ENCODE peak calls at places on chromosomes 6 and 20, in seven cellular contexts. X is astrocyte, Y is mammary epithelial cell, N is trophoblast cell, B is endothelial cell of umbilical vein, K is endodermal cell, E is DND-41. F is an unnamed sample.

GRCh38 chr20:56624786-56625681 is 4.1 kb upstream of the TFAP2C start:
- DNase-seq in X (no peak), Y (no peak), N (no peak), B (no peak), K (peak; percentile 80), E (no peak), F (no peak)

GRCh38 chr6:29663300-29664039 is 6.6 kb downstream of the MOG start:
- DNase-seq in X (no peak), Y (no peak), N (no peak), B (no peak), K (no peak), E (no peak), F (no peak)

GRCh38 chr20:41365785-41366545 is 653 bp downstream of the EMILIN3 start:
- DNase-seq in X (no peak), Y (no peak), N (peak; percentile 18), B (no peak), K (peak; percentile 71), E (no peak), F (no peak)

GRCh38 chr6:157994126-157994795 is 12.6 kb downstream of the SYNJ2 start:
- DNase-seq in X (no peak), Y (no peak), N (peak; percentile 72), B (no peak), K (no peak), E (no peak), F (no peak)

GRCh38 chr20:57205625-57206219 is 60.7 kb downstream of the BMP7 start:
- DNase-seq in X (peak; percentile 91), Y (peak; percentile 97), N (peak; percentile 63), B (no peak), K (no peak), E (no peak), F (no peak)

GRCh38 chr6:15148356-15149058 is 97.4 kb upstream of the JARID2 start:
- DNase-seq in X (peak; percentile 71), Y (peak; percentile 96), N (no peak), B (no peak), K (peak; percentile 60), E (no peak), F (no peak)

GRCh38 chr6:109295109-109295765 is 87.0 kb downstream of the CD164 start:
- DNase-seq in X (no peak), Y (no peak), N (no peak), B (no peak), K (no peak), E (no peak), F (peak; percentile 63)

GRCh38 chr6:108116781-108117426 is 42.4 kb upstream of the OSTM1 start:
- DNase-seq in X (no peak), Y (no peak), N (no peak), B (no peak), K (peak; percentile 66), E (no peak), F (no peak)

GRCh38 chr6:8131265-8131897 is 29.0 kb upstream of the EEF1E1 start:
- DNase-seq in X (peak; percentile 29), Y (peak; percentile 53), N (peak; percentile 90), B (peak; percentile 65), K (peak; percentile 90), E (peak; percentile 42), F (peak; percentile 86)

GRCh38 chr20:37160683-37161082 is 18.4 kb upstream of the RPN2 start:
- DNase-seq in X (no peak), Y (no peak), N (no peak), B (no peak), K (no peak), E (no peak), F (no peak)

GRCh38 chr6:169556758-169557505 is 144.9 kb downstream of the WDR27 start:
- DNase-seq in X (no peak), Y (no peak), N (no peak), B (no peak), K (no peak), E (no peak), F (peak; percentile 78)

GRCh38 chr6:161476711-161477110 is 202.8 kb upstream of the AGPAT4 start:
- DNase-seq in X (peak; percentile 97), Y (peak; percentile 6), N (no peak), B (peak; percentile 16), K (no peak), E (no peak), F (no peak)

GRCh38 chr20:588932-589672 is 21.0 kb downstream of the TCF15 start:
- DNase-seq in X (no peak), Y (no peak), N (no peak), B (no peak), K (peak; percentile 72), E (no peak), F (peak; percentile 70)

GRCh38 chr6:28719275-28719940 is 193.7 kb downstream of the GPX5 start:
- DNase-seq in X (no peak), Y (peak; percentile 63), N (peak; percentile 23), B (peak; percentile 12), K (peak; percentile 86), E (no peak), F (peak; percentile 78)

GRCh38 chr20:48586728-48587127 is 241.1 kb downstream of the PREX1 start:
- DNase-seq in X (no peak), Y (no peak), N (no peak), B (no peak), K (no peak), E (no peak), F (no peak)

GRCh38 chr20:4812216-4812615 is 90.5 kb downstream of the PRND start:
- DNase-seq in X (no peak), Y (no peak), N (no peak), B (no peak), K (no peak), E (no peak), F (peak; percentile 76)

GRCh38 chr6:52503344-52503747 is 73.5 kb downstream of the TRAM2 start:
- DNase-seq in X (no peak), Y (no peak), N (no peak), B (no peak), K (peak; percentile 86), E (no peak), F (peak; percentile 64)

GRCh38 chr6:136076496-136076895 is 173.6 kb downstream of the MTFR2 start:
- DNase-seq in X (peak; percentile 67), Y (no peak), N (peak; percentile 19), B (no peak), K (no peak), E (no peak), F (no peak)

GRCh38 chr6:136084403-136084802 is 165.7 kb downstream of the MTFR2 start:
- DNase-seq in X (peak; percentile 18), Y (no peak), N (peak; percentile 75), B (no peak), K (no peak), E (no peak), F (no peak)

GRCh38 chr6:136077834-136078576 is 172.1 kb downstream of the MTFR2 start:
- DNase-seq in X (peak; percentile 99), Y (peak; percentile 60), N (peak; percentile 66), B (peak; percentile 97), K (no peak), E (no peak), F (no peak)

GRCh38 chr6:136083540-136083939 is 166.6 kb downstream of the MTFR2 start:
- DNase-seq in X (no peak), Y (no peak), N (no peak), B (no peak), K (no peak), E (no peak), F (no peak)

GRCh38 chr6:136079701-136080565 is 170.2 kb downstream of the MTFR2 start:
- DNase-seq in X (no peak), Y (no peak), N (peak; percentile 37), B (peak; percentile 23), K (no peak), E (no peak), F (no peak)
- H3K9ac ChIP-seq in X (no peak overlapping the region), Y (no peak overlapping the region), N (no peak overlapping the region), B (no peak overlapping the region), K (no peak overlapping the region), E (no peak overlapping the region), F (no peak overlapping the region)

GRCh38 chr6:50819906-50820589 is 1.4 kb downstream of the TFAP2B start:
- DNase-seq in X (no peak), Y (peak; percentile 22), N (no peak), B (no peak), K (peak; percentile 82), E (no peak), F (no peak)

GRCh38 chr6:50817638-50817950 is 1.1 kb upstream of the TFAP2B start:
- DNase-seq in X (no peak), Y (no peak), N (no peak), B (no peak), K (no peak), E (no peak), F (no peak)

GRCh38 chr6:50820590-50821234 is 2.0 kb downstream of the TFAP2B start:
- DNase-seq in X (no peak), Y (no peak), N (peak; percentile 92), B (no peak), K (no peak), E (no peak), F (no peak)

GRCh38 chr6:50818673-50819072 is at the start of gene TFAP2B:
- DNase-seq in X (no peak), Y (no peak), N (no peak), B (no peak), K (no peak), E (no peak), F (no peak)

DNA sequence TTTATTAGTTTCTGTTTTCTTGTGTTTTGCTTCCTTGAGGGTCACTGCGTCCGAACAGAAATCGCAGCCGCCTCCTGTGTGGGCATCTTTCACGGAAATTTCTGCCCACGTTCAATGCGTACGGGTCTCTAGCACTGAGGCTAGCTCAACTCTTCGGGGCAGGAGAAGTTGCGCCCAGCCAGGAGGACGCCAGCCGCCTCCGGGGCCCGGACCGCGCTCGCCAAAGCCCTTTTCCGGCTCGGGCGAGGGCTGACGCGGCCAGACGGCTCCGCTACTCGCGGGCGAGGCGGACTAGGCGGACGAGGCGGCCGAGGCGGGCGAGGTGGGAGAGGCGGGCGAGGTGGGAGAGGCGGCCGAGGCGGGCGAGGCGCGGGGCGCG is 845 bp downstream of the TFAP2B start:
- DNase-seq in X (no peak), Y (peak; percentile 19), N (peak; percentile 4), B (no peak), K (no peak), E (no peak), F (no peak)
- H3K4me3 ChIP-seq in X (no peak overlapping the region), Y (no peak overlapping the region), N (peak overlapping the region; percentile 68), B (no peak overlapping the region), K (no peak overlapping the region), E (no peak overlapping the region), F (no peak overlapping the region)

GRCh38 chr6:17013701-17014100 is 88.1 kb upstream of the STMND1 start:
- DNase-seq in X (peak; percentile 90), Y (peak; percentile 50), N (peak; percentile 88), B (peak; percentile 23), K (no peak), E (no peak), F (no peak)
- H3K9ac ChIP-seq in X (peak overlapping the region; percentile 53), Y (no peak overlapping the region), N (no peak overlapping the region), B (no peak overlapping the region), K (no peak overlapping the region), E (no peak overlapping the region), F (no peak overlapping the region)

GRCh38 chr6:116426551-116426950 is 34.6 kb upstream of the CALHM6 start:
- DNase-seq in X (no peak), Y (peak; percentile 92), N (no peak), B (no peak), K (no peak), E (no peak), F (no peak)

GRCh38 chr6:116420341-116420740 is 40.8 kb upstream of the CALHM6 start:
- DNase-seq in X (no peak), Y (no peak), N (peak; percentile 88), B (no peak), K (no peak), E (no peak), F (no peak)

GRCh38 chr6:116424001-116424400 is 37.2 kb upstream of the CALHM6 start:
- DNase-seq in X (no peak), Y (peak; percentile 63), N (no peak), B (no peak), K (no peak), E (no peak), F (no peak)

GRCh38 chr6:116419069-116419468 is 42.1 kb upstream of the CALHM6 start:
- DNase-seq in X (no peak), Y (peak; percentile 53), N (peak; percentile 28), B (no peak), K (no peak), E (no peak), F (no peak)

GRCh38 chr6:116422238-116422637 is 38.9 kb upstream of the CALHM6 start:
- DNase-seq in X (no peak), Y (no peak), N (no peak), B (no peak), K (no peak), E (no peak), F (no peak)
- H3K4me3 ChIP-seq in X (no peak overlapping the region), Y (no peak overlapping the region), N (no peak overlapping the region), B (no peak overlapping the region), K (no peak overlapping the region), E (no peak overlapping the region), F (no peak overlapping the region)

F was measured in Karpas-422.